ENCODE peak calls at places on chromosomes 13 and 19, in five cellular contexts. I is endothelial cell; G is stimulated activated naive CD8-positive, alpha-beta T cell treated with anti-CD3 and anti-CD28 coated beads, Interleukin-15, Interleukin-2, amounts not matched to agents 100 U/mL and 50 U/mL, for 24 hours; V is fibroblast of lung; U is stimulated activated CD4-positive, alpha-beta T cell treated with anti-CD3 and anti-CD28 coated beads, Interleukin-4, amount 100 ng/mL, for 48 hours. H is an unnamed sample.

GRCh38 chr13:25422153-25422552 is 50.4 kb downstream of the ATP8A2 start:
- DNase-seq in I (no peak), G (no peak), V (no peak), U (no peak), H (no peak)

GRCh38 chr19:5624741-5625140 is 1.9 kb downstream of the SAFB start:
- DNase-seq in I (peak), G (no peak), V (no peak), U (no peak), H (peak)

GRCh38 chr13:98214008-98214643 is 37.1 kb upstream of the RNF113B start:
- DNase-seq in I (no peak), G (no peak), V (peak), U (no peak), H (no peak)

GRCh38 chr19:45470147-45471081 is 2.6 kb downstream of the FOSB start:
- DNase-seq in I (no peak), G (peak), V (peak), U (peak), H (peak)

GRCh38 chr13:36131215-36131930 is at the start of gene DCLK1:
- DNase-seq in I (peak), G (no peak), V (peak), U (no peak), H (no peak)

GRCh38 chr19:32124585-32124984 is 220.8 kb upstream of the ZNF507 start:
- DNase-seq in I (no peak), G (no peak), V (no peak), U (no peak), H (no peak)

GRCh38 chr19:49222011-49222410 is 64.4 kb downstream of the TRPM4 start:
- DNase-seq in I (no peak), G (no peak), V (no peak), U (no peak), H (no peak)

GRCh38 chr13:35210234-35210633 is 266.3 kb downstream of the MAB21L1 start:
- DNase-seq in I (no peak), G (no peak), V (no peak), U (no peak), H (no peak)

GRCh38 chr19:13181747-13182388 is 31.7 kb downstream of the IER2 start:
- DNase-seq in I (no peak), G (peak), V (peak), U (no peak), H (peak)

GRCh38 chr19:41245779-41246297 is 18.3 kb upstream of the HNRNPUL1 start:
- DNase-seq in I (no peak), G (no peak), V (no peak), U (no peak), H (no peak)

GRCh38 chr19:11405846-11406643 is 13.1 kb downstream of the RGL3 start:
- DNase-seq in I (peak), G (peak), V (no peak), U (no peak), H (peak)

GRCh38 chr19:5170329-5170745 is 170.3 kb downstream of the PTPRS start:
- DNase-seq in I (peak), G (peak), V (no peak), U (peak), H (peak)

GRCh38 chr19:50569023-50569697 is 925 bp upstream of the LRRC4B start:
- DNase-seq in I (no peak), G (no peak), V (no peak), U (no peak), H (no peak)

GRCh38 chr13:63516124-63516523 is 2100.5 kb upstream of the PCDH20 start:
- DNase-seq in I (no peak), G (no peak), V (peak), U (no peak), H (no peak)

GRCh38 chr13:32905063-32905863 is 111.0 kb upstream of the KL start:
- DNase-seq in I (no peak), G (no peak), V (peak), U (no peak), H (peak)

GRCh38 chr13:27079421-27079958 is 92.1 kb downstream of the USP12 start:
- DNase-seq in I (no peak), G (no peak), V (peak), U (no peak), H (no peak)

GRCh38 chr13:26616126-26616525 is 58.6 kb downstream of the WASF3 start:
- DNase-seq in I (no peak), G (no peak), V (peak), U (no peak), H (no peak)

GRCh38 chr19:23071087-23071511 is 45.7 kb upstream of the ZNF730 start:
- DNase-seq in I (no peak), G (peak), V (peak), U (no peak), H (peak)

GRCh38 chr19:14728595-14728994 is 38.7 kb downstream of the ZNF333 start:
- DNase-seq in I (no peak), G (no peak), V (no peak), U (no peak), H (no peak)